ENCODE peak calls at places on chromosome 20, in eight cellular contexts. S is fibroblast of mammary gland, U is BJ, Y is AG09309, Z is lower lobe of right lung, D is tibial nerve, O is NB4, R is uterus. A is an unnamed sample.

GRCh38 chr20:51023617-51024155 is 779 bp upstream of the KCNG1 start:
- DNase-seq in S (no peak), U (no peak), Y (no peak), Z (no peak), D (no peak), O (no peak), R (no peak), A (no peak)

GRCh38 chr20:34579191-34579661 is 20.7 kb downstream of the MAP1LC3A start:
- DNase-seq in S (peak), U (no peak), Y (peak), Z (no peak), D (peak), O (peak), R (peak), A (peak)

GRCh38 chr20:54043044-54043967 is 27.1 kb downstream of the BCAS1 start:
- DNase-seq in S (peak), U (no peak), Y (peak), Z (no peak), D (no peak), O (no peak), R (peak), A (no peak)

GRCh38 chr20:14582855-14583254 is 245.4 kb upstream of the FLRT3 start:
- DNase-seq in S (peak), U (no peak), Y (no peak), Z (no peak), D (no peak), O (peak), R (no peak), A (no peak)

GRCh38 chr20:53918949-53919361 is 151.4 kb downstream of the BCAS1 start:
- DNase-seq in S (no peak), U (no peak), Y (no peak), Z (no peak), D (no peak), O (peak), R (no peak), A (no peak)

GRCh38 chr20:50218987-50219435 is 28.4 kb downstream of the CEBPB start:
- DNase-seq in S (peak), U (no peak), Y (no peak), Z (peak), D (no peak), O (peak), R (no peak), A (no peak)

GRCh38 chr20:10611357-10611756 is 62.4 kb downstream of the JAG1 start:
- DNase-seq in S (peak), U (no peak), Y (no peak), Z (no peak), D (no peak), O (peak), R (peak), A (peak)

GRCh38 chr20:16243470-16243869 is 329.8 kb downstream of the KIF16B start:
- DNase-seq in S (no peak), U (no peak), Y (no peak), Z (no peak), D (no peak), O (no peak), R (no peak), A (no peak)

GRCh38 chr20:51511861-51512619 is 30.5 kb downstream of the NFATC2 start:
- DNase-seq in S (peak), U (no peak), Y (no peak), Z (no peak), D (no peak), O (no peak), R (no peak), A (no peak)

GRCh38 chr20:64241061-64241460 is 14.5 kb upstream of the PCMTD2 start:
- DNase-seq in S (no peak), U (no peak), Y (no peak), Z (peak), D (no peak), O (no peak), R (no peak), A (no peak)

GRCh38 chr20:35306931-35307517 is 14.8 kb upstream of the FAM83C start:
- DNase-seq in S (peak), U (no peak), Y (no peak), Z (no peak), D (peak), O (peak), R (no peak), A (peak)

GRCh38 chr20:32569018-32569379 is 16.1 kb downstream of the NOL4L start:
- DNase-seq in S (no peak), U (no peak), Y (no peak), Z (no peak), D (no peak), O (no peak), R (no peak), A (no peak)
- H3K4me3 ChIP-seq in S (no peak), U (no peak), Y (no peak), Z (no peak), D (no peak), O (no peak), R (no peak), A (no peak)

GRCh38 chr20:24834310-24834709 is 114.8 kb upstream of the CST7 start:
- DNase-seq in S (no peak), U (no peak), Y (no peak), Z (no peak), D (no peak), O (no peak), R (no peak), A (no peak)
- TF ChIP-seq CTCF in S (no peak), U (no peak), Y (no peak), Z (no peak), D (no peak), O (no peak), R (no peak), A (no peak)

GRCh38 chr20:17961600-17961965 is 7.0 kb downstream of the SNX5 start:
- DNase-seq in S (peak), U (no peak), Y (no peak), Z (no peak), D (no peak), O (no peak), R (no peak), A (no peak)
- H3K4me3 ChIP-seq in S (no peak), U (no peak), Y (no peak), Z (no peak), D (no peak), O (peak), R (no peak), A (no peak)

GRCh38 chr20:43846516-43846905 is 68.1 kb upstream of the TOX2 start:
- DNase-seq in S (no peak), U (no peak), Y (no peak), Z (no peak), D (no peak), O (no peak), R (no peak), A (no peak)

GRCh38 chr20:43843965-43844660 is 70.5 kb upstream of the TOX2 start:
- DNase-seq in S (no peak), U (no peak), Y (no peak), Z (no peak), D (no peak), O (no peak), R (no peak), A (no peak)

GRCh38 chr20:43842126-43843020 is 72.3 kb upstream of the TOX2 start:
- DNase-seq in S (peak), U (no peak), Y (no peak), Z (no peak), D (no peak), O (no peak), R (no peak), A (no peak)

GRCh38 chr20:43843096-43843964 is 71.3 kb upstream of the TOX2 start:
- DNase-seq in S (peak), U (peak), Y (peak), Z (no peak), D (no peak), O (no peak), R (no peak), A (peak)

DNA sequence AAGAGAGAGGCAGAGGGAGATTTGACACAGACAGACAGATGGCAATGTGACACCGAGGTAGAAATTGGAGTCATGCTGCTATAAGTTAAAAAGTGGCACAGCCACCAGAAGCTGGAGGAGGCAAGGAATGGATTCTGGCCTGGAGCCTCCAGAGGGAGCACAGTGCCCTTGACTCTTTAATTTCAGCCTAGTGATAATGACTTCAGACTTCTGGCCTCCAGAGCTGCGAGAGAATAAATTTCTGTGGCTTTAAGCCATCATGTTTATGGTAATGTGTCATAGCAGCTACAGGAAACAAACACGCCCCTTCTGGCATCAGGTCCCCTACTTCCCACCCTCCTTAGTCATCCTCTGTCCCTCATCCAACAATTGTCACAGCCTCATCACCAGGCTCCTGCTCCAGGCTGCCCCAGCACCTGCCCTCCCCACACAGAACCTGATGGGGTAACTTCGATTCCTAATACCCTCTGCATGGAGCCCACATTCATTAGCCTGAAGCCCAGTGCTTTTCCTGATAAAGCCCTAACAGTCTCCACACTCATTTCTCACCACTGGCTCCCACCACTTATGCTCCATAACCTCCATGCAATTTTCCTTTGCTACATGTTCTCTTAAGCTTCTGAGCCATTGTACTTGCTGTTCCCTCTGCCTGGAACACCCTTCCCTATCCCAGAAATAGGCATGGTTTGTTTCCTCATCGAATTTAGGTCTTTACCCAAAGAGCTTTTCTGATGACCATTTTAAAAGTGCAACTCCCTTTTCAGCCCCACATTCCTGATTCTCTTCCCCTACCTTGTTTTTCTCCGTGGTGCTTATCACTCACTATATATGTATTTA is 69.7 kb upstream of the TOX2 start:
- DNase-seq in S (peak), U (peak), Y (peak), Z (no peak), D (no peak), O (peak), R (no peak), A (peak)
- TF ChIP-seq CTCF in S (peak), U (peak), Y (peak), Z (peak), D (no peak), O (peak), R (no peak), A (peak)

GRCh38 chr20:17531537-17532025 is 402 bp upstream of the BFSP1 start:
- DNase-seq in S (no peak), U (no peak), Y (no peak), Z (no peak), D (no peak), O (no peak), R (no peak), A (peak)
- H3K4me3 ChIP-seq in S (peak), U (peak), Y (peak), Z (peak), D (peak), O (peak), R (peak), A (peak)

GRCh38 chr20:2691663-2692035 is 931 bp upstream of the EBF4 start:
- DNase-seq in S (no peak), U (no peak), Y (no peak), Z (no peak), D (no peak), O (no peak), R (no peak), A (no peak)

GRCh38 chr20:2692036-2692885 is at the start of gene EBF4:
- DNase-seq in S (peak), U (no peak), Y (no peak), Z (peak), D (no peak), O (peak), R (peak), A (peak)

GRCh38 chr20:2693996-2694471 is 1.5 kb downstream of the EBF4 start:
- DNase-seq in S (no peak), U (no peak), Y (no peak), Z (no peak), D (no peak), O (no peak), R (no peak), A (no peak)

GRCh38 chr20:2693286-2693995 is 861 bp downstream of the EBF4 start:
- DNase-seq in S (no peak), U (no peak), Y (no peak), Z (no peak), D (no peak), O (peak), R (peak), A (no peak)

DNA sequence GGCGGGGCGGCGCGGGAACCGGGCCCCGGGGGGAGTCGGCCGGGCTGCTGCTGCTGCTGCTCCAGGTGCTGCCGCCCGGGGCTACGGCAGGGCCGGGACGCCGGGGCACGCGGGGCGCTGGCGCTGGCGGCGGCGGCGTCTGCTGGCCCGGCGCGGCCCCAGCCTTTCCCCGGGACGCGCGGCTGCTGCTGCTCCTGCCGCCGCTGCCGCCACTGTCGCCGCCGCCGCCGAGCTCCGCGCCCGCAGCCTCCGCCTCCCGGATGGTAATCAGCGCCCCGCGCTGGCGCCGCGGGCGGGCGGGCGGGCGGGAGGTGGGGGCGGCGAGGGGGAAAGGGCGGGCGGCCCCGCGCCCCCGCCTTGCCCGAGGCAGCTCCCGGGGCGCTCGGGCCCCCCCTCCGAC is 306 bp downstream of the EBF4 start:
- DNase-seq in S (no peak), U (no peak), Y (no peak), Z (no peak), D (no peak), O (peak), R (no peak), A (no peak)
- TF ChIP-seq CTCF in S (no peak), U (no peak), Y (no peak), Z (no peak), D (no peak), O (no peak), R (no peak), A (no peak)

GRCh38 chr20:23084282-23084844 is 1.8 kb downstream of the CD93 start:
- DNase-seq in S (no peak), U (no peak), Y (no peak), Z (no peak), D (no peak), O (no peak), R (no peak), A (no peak)

GRCh38 chr20:23082846-23083552 is 3.1 kb downstream of the CD93 start:
- DNase-seq in S (no peak), U (no peak), Y (no peak), Z (peak), D (no peak), O (peak), R (peak), A (no peak)

GRCh38 chr20:23085415-23086055 is 589 bp downstream of the CD93 start:
- DNase-seq in S (no peak), U (no peak), Y (no peak), Z (peak), D (no peak), O (peak), R (no peak), A (no peak)

GRCh38 chr20:23084845-23085355 is 1.2 kb downstream of the CD93 start:
- DNase-seq in S (no peak), U (no peak), Y (no peak), Z (no peak), D (no peak), O (no peak), R (peak), A (no peak)

DNA sequence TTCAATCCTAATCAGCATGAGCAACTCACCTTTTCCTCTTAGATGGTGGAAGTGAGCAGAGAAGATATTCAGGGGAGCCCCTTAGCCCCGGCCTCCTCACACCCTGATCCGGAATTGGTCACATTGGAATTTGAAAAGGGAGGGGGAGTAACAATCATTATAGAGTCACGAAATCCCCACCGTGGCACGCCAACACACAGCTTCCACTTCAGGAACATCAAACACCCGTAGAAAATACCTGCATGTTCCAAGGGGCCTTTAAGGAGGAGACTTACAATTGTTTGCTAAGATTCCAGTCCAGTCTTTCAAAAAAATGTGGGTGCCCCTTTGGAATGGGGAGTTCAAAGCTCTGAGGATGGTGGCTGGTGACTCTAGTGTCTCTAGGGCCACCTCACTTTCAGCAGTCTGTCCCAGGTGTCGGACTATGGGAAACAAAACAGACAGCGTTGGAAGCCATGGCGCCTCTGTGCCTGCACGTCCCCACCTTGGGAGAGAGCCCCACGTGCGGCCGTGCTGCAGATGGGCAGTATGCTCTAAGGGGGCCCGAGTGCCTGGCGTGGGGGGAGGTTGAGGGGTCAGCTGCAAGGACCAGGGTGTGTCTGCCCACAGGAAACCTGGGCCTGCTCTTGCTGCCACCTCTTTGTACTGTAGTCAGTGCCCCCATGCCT is 2.4 kb downstream of the CD93 start:
- DNase-seq in S (no peak), U (no peak), Y (no peak), Z (no peak), D (no peak), O (no peak), R (no peak), A (no peak)
- H3K4me3 ChIP-seq in S (no peak), U (no peak), Y (no peak), Z (peak), D (peak), O (peak), R (peak), A (no peak)

DNA sequence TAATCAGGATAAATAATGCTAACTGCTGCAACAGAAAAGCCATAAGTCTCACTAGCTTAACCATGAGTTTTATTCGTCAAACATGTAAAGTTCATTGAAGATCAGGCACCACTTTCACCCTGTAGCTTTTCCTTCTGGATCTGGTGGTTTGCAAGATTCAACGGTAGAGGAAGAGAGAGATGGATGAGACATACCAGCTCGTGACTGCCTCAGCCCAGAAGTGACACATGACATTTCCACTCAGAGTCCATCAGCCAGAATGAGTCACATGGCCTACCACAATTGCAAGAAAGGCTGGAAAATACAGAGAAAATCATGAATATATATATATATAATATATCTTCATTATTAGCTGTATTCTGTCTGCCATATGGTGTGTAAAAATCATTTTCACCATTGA is 29.0 kb downstream of the SPTLC3 start:
- DNase-seq in S (peak), U (no peak), Y (no peak), Z (no peak), D (no peak), O (no peak), R (no peak), A (no peak)
- TF ChIP-seq CTCF in S (no peak), U (no peak), Y (no peak), Z (no peak), D (no peak), O (no peak), R (no peak), A (no peak)

GRCh38 chr20:40719330-40719729 is 30.3 kb upstream of the MAFB start:
- DNase-seq in S (no peak), U (no peak), Y (no peak), Z (no peak), D (no peak), O (peak), R (no peak), A (no peak)
- H3K4me3 ChIP-seq in S (no peak), U (no peak), Y (no peak), Z (no peak), D (no peak), O (no peak), R (no peak), A (no peak)

GRCh38 chr20:57622579-57623381 is 2.6 kb upstream of the ZBP1 start:
- DNase-seq in S (peak), U (no peak), Y (peak), Z (peak), D (no peak), O (peak), R (peak), A (peak)
- TF ChIP-seq CTCF in S (peak), U (peak), Y (peak), Z (peak), D (peak), O (peak), R (peak), A (peak)